ENCODE peak calls at places on chromosomes 12 and 14, in seven cellular contexts. C is MV-4-11; T is iPS DF 6.9; Z is naive thymus-derived CD4-positive, alpha-beta T cell; A is tibial artery; F is ELR; S is endothelial cell. M is an unnamed sample.

GRCh38 chr14:26867171-26867757 is 269.4 kb upstream of the NOVA1 start:
- DNase-seq in T (no peak), Z (no peak), A (no peak), C (no peak), S (no peak), F (peak), M (peak)

GRCh38 chr14:87745507-87746118 is 247.4 kb downstream of the GALC start:
- DNase-seq in C (peak), F (peak), S (peak), Z (no peak), T (peak), A (no peak), M (peak)

GRCh38 chr14:92659765-92660561 is 88.5 kb downstream of the LGMN start:
- DNase-seq in T (no peak), C (peak), Z (no peak), S (no peak), F (no peak), A (peak), M (no peak)

GRCh38 chr12:57118711-57119271 is 7.6 kb upstream of the STAT6 start:
- DNase-seq in A (no peak), Z (no peak), T (no peak), S (no peak), C (peak), F (peak), M (peak)

GRCh38 chr12:47212701-47213039 is 132.9 kb upstream of the AMIGO2 start:
- DNase-seq in Z (no peak), T (no peak), F (no peak), A (no peak), C (no peak), S (no peak), M (no peak)

GRCh38 chr12:48924617-48925217 is 575 bp downstream of the FKBP11 start:
- DNase-seq in Z (peak), C (no peak), A (peak), T (no peak), S (peak), F (peak), M (peak)

GRCh38 chr14:68131907-68132306 is 312.3 kb downstream of the RAD51B start:
- DNase-seq in S (no peak), F (no peak), C (no peak), T (no peak), Z (no peak), A (no peak), M (peak)

GRCh38 chr12:109111775-109112491 is 4.5 kb upstream of the ACACB start:
- DNase-seq in T (no peak), Z (peak), F (peak), S (peak), A (peak), C (peak), M (peak)

GRCh38 chr12:49698619-49699545 is 8.3 kb downstream of the FMNL3 start:
- DNase-seq in S (peak), T (peak), A (peak), Z (peak), C (peak), F (peak), M (peak)

GRCh38 chr12:131363841-131364425 is 347.0 kb upstream of the SFSWAP start:
- DNase-seq in C (no peak), F (no peak), S (no peak), Z (no peak), T (no peak), A (no peak), M (no peak)

GRCh38 chr12:121038861-121039654 is at the start of gene OASL:
- DNase-seq in F (peak), T (no peak), C (peak), S (no peak), A (peak), Z (peak), M (peak)

GRCh38 chr12:84842406-84843013 is 70.1 kb downstream of the SLC6A15 start:
- DNase-seq in Z (no peak), F (peak), A (no peak), T (peak), S (peak), C (no peak), M (peak)

GRCh38 chr12:54187075-54187474 is 1.7 kb downstream of the SMUG1 start:
- DNase-seq in F (no peak), T (no peak), S (no peak), C (no peak), A (no peak), Z (no peak), M (no peak)

GRCh38 chr14:45526715-45527549 is 273.9 kb upstream of the MIS18BP1 start:
- DNase-seq in C (peak), Z (no peak), T (peak), F (peak), S (peak), A (no peak), M (peak)

GRCh38 chr12:3453947-3454675 is 36.9 kb upstream of the PRMT8 start:
- DNase-seq in A (no peak), C (no peak), Z (no peak), S (no peak), F (peak), T (no peak), M (peak)

GRCh38 chr12:26833692-26834168 is 736 bp upstream of the ITPR2 start:
- DNase-seq in C (peak), F (peak), Z (no peak), S (no peak), T (peak), A (no peak), M (peak)

GRCh38 chr12:70451528-70451927 is 85.4 kb downstream of the KCNMB4 start:
- DNase-seq in F (no peak), T (no peak), C (no peak), A (no peak), S (no peak), Z (no peak), M (no peak)

GRCh38 chr14:34461334-34462131 is 507 bp downstream of the SPTSSA start:
- DNase-seq in F (peak), C (peak), S (peak), A (peak), T (no peak), Z (no peak), M (peak)

GRCh38 chr12:11728154-11728755 is 78.8 kb downstream of the ETV6 start:
- DNase-seq in A (no peak), C (no peak), F (no peak), Z (no peak), T (no peak), S (no peak), M (no peak)

GRCh38 chr12:33251548-33251947 is 188.1 kb downstream of the SYT10 start:
- DNase-seq in A (no peak), F (no peak), C (no peak), S (no peak), T (no peak), Z (no peak), M (no peak)

GRCh38 chr12:13428538-13429265 is 232.2 kb downstream of the EMP1 start:
- DNase-seq in C (no peak), A (no peak), F (no peak), Z (no peak), T (no peak), S (no peak), M (no peak)

GRCh38 chr12:42779186-42779859 is 189.8 kb upstream of the PRICKLE1 start:
- DNase-seq in T (no peak), Z (no peak), F (no peak), C (peak), A (no peak), S (no peak), M (no peak)

GRCh38 chr12:27644446-27644845 is 51.8 kb upstream of the REP15 start:
- DNase-seq in C (no peak), F (no peak), S (no peak), Z (no peak), A (no peak), T (no peak), M (no peak)

GRCh38 chr14:62532186-62532585 is 513.1 kb downstream of the KCNH5 start:
- DNase-seq in A (no peak), S (no peak), Z (no peak), T (no peak), F (peak), C (no peak), M (no peak)

GRCh38 chr12:18502422-18502821 is 235.4 kb downstream of the PLCZ1 start:
- DNase-seq in F (no peak), C (no peak), Z (no peak), S (no peak), T (no peak), A (no peak), M (no peak)

GRCh38 chr12:71456316-71456715 is 16.7 kb downstream of the LGR5 start:
- DNase-seq in A (no peak), Z (no peak), F (no peak), T (no peak), S (no peak), C (no peak), M (no peak)

GRCh38 chr12:87253157-87253556 is 776.0 kb downstream of the C12orf50 start:
- DNase-seq in F (peak), S (no peak), T (no peak), A (no peak), Z (no peak), C (no peak), M (peak)